ENCODE peak calls at places on chromosomes 3 and 15, in eight cellular contexts. V, C, P, D, I, T, K and L are unnamed samples.

GRCh38 chr15:47887181-47887580 is 169.9 kb downstream of the SEMA6D start:
- DNase-seq in D (no peak), V (no peak), K (no peak), I (no peak), T (no peak), C (peak), P (peak), L (no peak)

GRCh38 chr3:194312743-194313281 is 38.3 kb downstream of the CPN2 start:
- DNase-seq in I (no peak), P (no peak), K (peak), C (peak), V (peak), D (peak), T (no peak), L (no peak)

GRCh38 chr3:197374951-197375560 is 76.6 kb upstream of the DLG1 start:
- DNase-seq in C (no peak), P (no peak), K (no peak), I (no peak), D (no peak), V (no peak), T (no peak), L (no peak)

GRCh38 chr3:138043266-138044029 is 33.5 kb downstream of the CLDN18 start:
- DNase-seq in P (no peak), I (no peak), V (no peak), K (peak), T (no peak), D (no peak), C (no peak), L (no peak)

GRCh38 chr3:151909720-151910405 is 36.4 kb downstream of the SUCNR1 start:
- DNase-seq in V (no peak), K (no peak), C (no peak), I (no peak), P (no peak), T (no peak), D (no peak), L (no peak)

GRCh38 chr15:57323299-57323805 is 53.0 kb upstream of the CGNL1 start:
- DNase-seq in I (no peak), C (no peak), P (no peak), D (no peak), K (no peak), V (no peak), T (no peak), L (no peak)

GRCh38 chr3:99330281-99330680 is 308.1 kb upstream of the COL8A1 start:
- DNase-seq in I (no peak), D (no peak), T (no peak), V (no peak), C (no peak), K (no peak), P (no peak), L (no peak)

GRCh38 chr3:185253645-185254410 is at the start of gene EHHADH:
- DNase-seq in C (no peak), P (peak), K (peak), I (peak), V (peak), D (peak), T (peak), L (peak)

GRCh38 chr15:78241017-78241416 is 6.7 kb upstream of the ACSBG1 start:
- DNase-seq in T (peak), C (peak), I (peak), D (peak), P (peak), K (peak), V (peak), L (peak)

GRCh38 chr3:10957976-10958749 is 34.4 kb upstream of the SLC6A1 start:
- DNase-seq in P (peak), K (no peak), C (peak), I (no peak), T (no peak), D (no peak), V (no peak), L (no peak)

GRCh38 chr3:150132101-150132749 is 161.5 kb upstream of the PFN2 start:
- DNase-seq in C (no peak), T (no peak), P (no peak), I (no peak), V (no peak), D (no peak), K (no peak), L (no peak)

GRCh38 chr15:67013696-67014095 is 51.7 kb upstream of the SMAD3 start:
- DNase-seq in C (no peak), D (no peak), I (no peak), V (no peak), P (no peak), T (no peak), K (peak), L (no peak)

GRCh38 chr3:23865595-23866396 is 51.0 kb downstream of the NKIRAS1 start:
- DNase-seq in V (no peak), K (peak), I (no peak), T (no peak), P (no peak), D (no peak), C (peak), L (peak)

GRCh38 chr3:52820741-52821140 is 9.7 kb downstream of the ITIH4 start:
- DNase-seq in C (no peak), D (no peak), P (no peak), I (no peak), T (no peak), K (no peak), V (no peak), L (no peak)

GRCh38 chr3:89145995-89146394 is 38.6 kb downstream of the EPHA3 start:
- DNase-seq in V (no peak), T (no peak), D (peak), K (peak), C (no peak), P (no peak), I (no peak), L (no peak)

GRCh38 chr3:156273068-156273709 is 152.8 kb downstream of the KCNAB1 start:
- DNase-seq in C (no peak), V (no peak), P (no peak), D (no peak), I (no peak), T (no peak), K (no peak), L (no peak)

GRCh38 chr15:79970921-79971434 is at the start of gene BCL2A1:
- DNase-seq in D (no peak), K (peak), P (no peak), I (peak), C (no peak), V (no peak), T (peak), L (no peak)

GRCh38 chr3:46095307-46095706 is 68.0 kb upstream of the XCR1 start:
- DNase-seq in T (no peak), P (no peak), I (no peak), C (no peak), D (no peak), V (no peak), K (no peak), L (no peak)

GRCh38 chr3:24704496-24704895 is 209.8 kb upstream of the THRB start:
- DNase-seq in T (no peak), P (no peak), C (no peak), K (peak), I (no peak), V (no peak), D (no peak), L (no peak)

GRCh38 chr15:77637851-77638402 is 5.2 kb upstream of the LINGO1 start:
- DNase-seq in K (no peak), T (no peak), C (no peak), D (no peak), V (no peak), I (no peak), P (no peak), L (no peak)

GRCh38 chr15:52734329-52734728 is 55.1 kb upstream of the ATOSA start:
- DNase-seq in I (no peak), D (no peak), K (no peak), T (no peak), V (no peak), P (no peak), C (no peak), L (no peak)

GRCh38 chr3:124887996-124888298 is 782 bp upstream of the ITGB5 start:
- DNase-seq in D (no peak), V (no peak), P (no peak), I (no peak), C (no peak), T (no peak), K (no peak), L (no peak)

GRCh38 chr3:90062018-90062417 is 954.6 kb downstream of the EPHA3 start:
- DNase-seq in P (no peak), V (no peak), T (no peak), D (no peak), K (peak), I (no peak), C (no peak), L (no peak)

GRCh38 chr3:13515786-13516783 is 32.8 kb upstream of the FBLN2 start:
- DNase-seq in K (no peak), C (no peak), P (no peak), T (no peak), V (no peak), D (peak), I (no peak), L (no peak)

GRCh38 chr3:66470956-66471686 is 29.7 kb downstream of the LRIG1 start:
- DNase-seq in D (no peak), V (no peak), P (no peak), I (no peak), K (no peak), C (no peak), T (no peak), L (no peak)

GRCh38 chr3:31793821-31794220 is 187.2 kb downstream of the OSBPL10 start:
- DNase-seq in D (no peak), V (no peak), C (no peak), I (no peak), T (no peak), P (no peak), K (no peak), L (no peak)

GRCh38 chr3:46203681-46204080 is 4.4 kb downstream of the CCR1 start:
- DNase-seq in D (no peak), P (no peak), I (no peak), V (no peak), C (no peak), T (no peak), K (no peak), L (no peak)

GRCh38 chr15:42163291-42163690 is 6.9 kb upstream of the PLA2G4F start:
- DNase-seq in I (no peak), C (no peak), T (no peak), D (no peak), K (no peak), V (peak), P (no peak), L (no peak)

GRCh38 chr15:46296797-46297196 is 662.0 kb downstream of the SQOR start:
- DNase-seq in K (no peak), T (no peak), D (no peak), I (no peak), C (no peak), V (no peak), P (no peak), L (no peak)

GRCh38 chr3:53680026-53680425 is 166.2 kb downstream of the CHDH start:
- DNase-seq in D (no peak), T (no peak), K (no peak), C (peak), I (no peak), V (no peak), P (peak), L (no peak)

GRCh38 chr15:89307791-89308190 is 26.8 kb downstream of the POLG start:
- DNase-seq in P (no peak), D (no peak), V (no peak), T (no peak), I (no peak), C (no peak), K (peak), L (no peak)

GRCh38 chr3:37324752-37325407 is 150.5 kb upstream of the LRRFIP2 start:
- DNase-seq in K (peak), P (no peak), D (no peak), C (no peak), T (no peak), V (no peak), I (no peak), L (no peak)

GRCh38 chr15:51185213-51185619 is 90.5 kb upstream of the TNFAIP8L3 start:
- DNase-seq in D (no peak), I (no peak), K (no peak), V (no peak), T (no peak), C (no peak), P (no peak), L (no peak)

GRCh38 chr3:129211772-129212171 is 28.1 kb upstream of the CNBP start:
- DNase-seq in K (peak), T (no peak), P (peak), I (no peak), D (peak), V (peak), C (peak), L (no peak)

GRCh38 chr3:149080011-149080698 is 6.2 kb downstream of the HLTF start:
- DNase-seq in K (peak), I (no peak), P (no peak), D (no peak), V (no peak), C (no peak), T (no peak), L (no peak)

GRCh38 chr15:87672309-87672897 is 584.1 kb downstream of the NTRK3 start:
- DNase-seq in K (peak), V (no peak), P (no peak), C (peak), D (peak), I (no peak), T (no peak), L (no peak)